ENCODE peak calls at places on chromosomes 1 and 21, in eight cellular contexts. L is endothelial cell of umbilical vein, N is HCT116, B is GM23338, C is K562, V is GM12878, Y is H1, Q is HepG2. U is an unnamed sample.
A peak's percentile ranks its signal among the peaks of the same experiment; 100 is the strongest.

GRCh38 chr1:30472009-30472408 is 251.4 kb downstream of the MATN1 start:
- DNase-seq in L (no peak), N (no peak), B (no peak), C (no peak), V (no peak), Y (no peak), Q (no peak), U (no peak)

GRCh38 chr1:11880181-11880575 is 21.4 kb upstream of the NPPB start:
- DNase-seq in L (no peak), N (no peak), B (no peak), C (no peak), V (no peak), Y (no peak), Q (no peak), U (no peak)

GRCh38 chr1:42950146-42950480 is 8.6 kb downstream of the SLC2A1 start:
- DNase-seq in L (no peak), N (no peak), B (no peak), C (no peak), V (no peak), Y (no peak), Q (no peak), U (no peak)

GRCh38 chr1:191695865-191696264 is 462.4 kb upstream of the RGS18 start:
- DNase-seq in L (no peak), N (no peak), B (no peak), C (no peak), V (peak; percentile 8), Y (no peak), Q (no peak), U (no peak)

GRCh38 chr1:81158592-81158991 is 642.1 kb upstream of the ADGRL2 start:
- DNase-seq in L (peak; percentile 47), N (no peak), B (no peak), C (no peak), V (no peak), Y (no peak), Q (no peak), U (no peak)

GRCh38 chr1:89454845-89455521 is 69.6 kb upstream of the LRRC8B start:
- DNase-seq in L (peak; percentile 58), N (peak; percentile 34), B (peak; percentile 75), C (peak; percentile 46), V (no peak), Y (peak; percentile 52), Q (peak; percentile 23), U (peak; percentile 57)

GRCh38 chr1:245516178-245516829 is 361.5 kb downstream of the KIF26B start:
- DNase-seq in L (no peak), N (no peak), B (peak; percentile 30), C (peak; percentile 31), V (no peak), Y (no peak), Q (peak; percentile 22), U (no peak)

GRCh38 chr1:59541161-59541560 is 244.3 kb downstream of the FGGY start:
- DNase-seq in L (no peak), N (no peak), B (no peak), C (no peak), V (no peak), Y (no peak), Q (no peak), U (no peak)

GRCh38 chr21:42222386-42222785 is 3.4 kb downstream of the ABCG1 start:
- DNase-seq in L (no peak), N (no peak), B (no peak), C (no peak), V (no peak), Y (no peak), Q (no peak), U (no peak)

GRCh38 chr1:168803696-168804510 is 74.9 kb upstream of the DPT start:
- DNase-seq in L (no peak), N (no peak), B (peak; percentile 31), C (no peak), V (no peak), Y (no peak), Q (no peak), U (no peak)

GRCh38 chr21:25974937-25975336 is 195.6 kb downstream of the APP start:
- DNase-seq in L (no peak), N (no peak), B (no peak), C (no peak), V (no peak), Y (no peak), Q (no peak), U (no peak)

GRCh38 chr1:75131593-75132420 is 2.4 kb upstream of the LHX8 start:
- DNase-seq in L (no peak), N (no peak), B (peak; percentile 47), C (no peak), V (no peak), Y (peak; percentile 55), Q (no peak), U (no peak)
- TF ChIP-seq EZH2 in L (peak; percentile 90), N (no peak), B (peak; percentile 83), C (no peak), V (no peak), Y (no peak), Q (no peak), U (no peak)

GRCh38 chr21:35942211-35943144 is 117.8 kb downstream of the SETD4 start:
- DNase-seq in L (no peak), N (no peak), B (no peak), C (no peak), V (no peak), Y (no peak), Q (no peak), U (no peak)
- TF ChIP-seq POLR2AphosphoS5 in L (no peak), N (no peak), B (no peak), C (no peak), V (no peak), Y (no peak), Q (no peak), U (no peak)

GRCh38 chr21:37915941-37916794 is at the start of gene KCNJ6:
- DNase-seq in L (peak; percentile 47), N (no peak), B (peak; percentile 94), C (peak; percentile 68), V (no peak), Y (peak; percentile 91), Q (no peak), U (no peak)
- TF ChIP-seq EZH2 in L (peak; percentile 18), N (no peak), B (no peak), C (no peak), V (no peak), Y (peak; percentile 22), Q (no peak), U (peak; percentile 78)

DNA sequence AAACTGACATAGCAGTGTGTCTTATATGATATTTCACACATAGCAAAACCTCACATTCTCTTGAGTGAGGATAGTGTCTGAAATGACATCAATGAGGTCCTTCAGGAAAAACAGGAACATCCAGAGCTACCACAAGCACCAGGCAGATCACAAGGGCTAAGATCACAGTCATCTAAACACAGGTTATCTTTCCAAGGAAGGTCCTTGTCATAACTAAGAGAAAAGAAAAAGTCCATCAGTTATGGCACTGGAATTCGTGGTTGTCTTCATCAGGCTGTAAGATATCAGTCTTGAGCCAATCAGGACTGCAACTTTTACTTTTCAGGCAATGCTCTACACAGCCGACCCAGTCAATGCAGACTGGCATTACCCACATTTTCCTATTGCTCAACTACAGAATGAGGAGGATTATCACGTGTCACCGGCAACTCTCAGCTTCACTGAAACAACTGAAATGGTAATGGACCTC is 26.4 kb downstream of the SORT1 start:
- DNase-seq in L (no peak), N (no peak), B (no peak), C (no peak), V (no peak), Y (no peak), Q (no peak), U (no peak)
- TF ChIP-seq POLR2AphosphoS5 in L (no peak), N (no peak), B (no peak), C (no peak), V (no peak), Y (no peak), Q (no peak), U (no peak)